ENCODE peak calls at places on chromosome 9, in eight cellular contexts. B is germinal center; U is GM03348; M is NCI-H510A; D is activated T-cell treated with anti-CD3 and anti-CD28 coated beads, Interleukin-2, amount 50 U/mL, for 48 hours; Y is mucosa of descending colon; J is GM12865; I is anterior cingulate cortex. V is an unnamed sample.

GRCh38 chr9:129109952-129110739 is 447 bp downstream of the CRAT start:
- DNase-seq in B (peak), Y (no peak), U (peak), I (no peak), M (no peak), J (peak), D (no peak), V (no peak)

GRCh38 chr9:124285903-124286291 is 28.1 kb downstream of the NEK6 start:
- DNase-seq in I (peak), J (peak), U (peak), M (no peak), B (no peak), Y (peak), D (peak), V (no peak)

GRCh38 chr9:93501406-93501805 is 48.0 kb upstream of the FAM120AOS start:
- DNase-seq in M (no peak), I (no peak), J (no peak), B (peak), U (peak), D (no peak), Y (no peak), V (no peak)

GRCh38 chr9:2962471-2963172 is 118.7 kb upstream of the PUM3 start:
- DNase-seq in J (peak), U (no peak), M (no peak), D (no peak), B (no peak), I (no peak), Y (no peak), V (no peak)

GRCh38 chr9:93020785-93021670 is 37.5 kb upstream of the SUSD3 start:
- DNase-seq in M (no peak), Y (peak), J (no peak), B (no peak), D (no peak), U (no peak), I (no peak), V (no peak)

GRCh38 chr9:7123743-7124142 is 366.0 kb downstream of the KDM4C start:
- DNase-seq in I (no peak), U (no peak), M (no peak), Y (no peak), D (no peak), J (no peak), B (no peak), V (no peak)

GRCh38 chr9:35839926-35840325 is 10.9 kb downstream of the TMEM8B start:
- DNase-seq in M (no peak), U (no peak), D (no peak), B (no peak), Y (no peak), J (no peak), I (no peak), V (no peak)

GRCh38 chr9:133515615-133516255 is 9.0 kb downstream of the MYMK start:
- DNase-seq in J (no peak), D (no peak), I (no peak), U (no peak), B (no peak), M (no peak), Y (peak), V (no peak)

GRCh38 chr9:113352411-113352810 is 3.1 kb downstream of the BSPRY start:
- DNase-seq in J (no peak), D (no peak), U (no peak), Y (no peak), M (no peak), B (no peak), I (no peak), V (no peak)

GRCh38 chr9:113934167-113934566 is 58.1 kb downstream of the ZNF618 start:
- DNase-seq in Y (no peak), M (no peak), J (no peak), D (no peak), B (no peak), I (no peak), U (no peak), V (no peak)

GRCh38 chr9:122190597-122191381 is 31.1 kb downstream of the MORN5 start:
- DNase-seq in J (peak), Y (no peak), U (peak), I (no peak), M (no peak), D (peak), B (no peak), V (no peak)

V was measured in T47D.